ENCODE peak calls at places on chromosomes 12 and 14, in nine cellular contexts. X is astrocyte of the spinal cord, O is IMR-90, R is neural crest cell, Y is hepatic stellate cell, J is transverse colon, A is germinal center, H is NAMALWA, W is neuronal stem cell. U is an unnamed sample.

GRCh38 chr12:128818065-128819022 is 5.4 kb downstream of the SLC15A4 start:
- DNase-seq in X (peak), O (peak), R (no peak), Y (peak), J (no peak), A (no peak), H (peak), W (no peak), U (no peak)

GRCh38 chr14:75268638-75269550 is 9.7 kb upstream of the FOS start:
- DNase-seq in X (no peak), O (no peak), R (no peak), Y (no peak), J (no peak), A (no peak), H (no peak), W (no peak), U (no peak)

GRCh38 chr12:78674311-78675085 is 190.1 kb upstream of the SYT1 start:
- DNase-seq in X (peak), O (peak), R (no peak), Y (no peak), J (no peak), A (no peak), H (no peak), W (no peak), U (no peak)

GRCh38 chr14:103393687-103394626 is 8.7 kb downstream of the MARK3 start:
- DNase-seq in X (peak), O (peak), R (no peak), Y (peak), J (no peak), A (no peak), H (peak), W (no peak), U (no peak)

GRCh38 chr14:104460920-104461651 is 118.5 kb upstream of the C14orf180 start:
- DNase-seq in X (no peak), O (no peak), R (no peak), Y (no peak), J (no peak), A (no peak), H (no peak), W (peak), U (no peak)

GRCh38 chr12:54587315-54587821 is 1.1 kb downstream of the PPP1R1A start:
- DNase-seq in X (no peak), O (no peak), R (no peak), Y (no peak), J (no peak), A (no peak), H (no peak), W (no peak), U (no peak)

GRCh38 chr14:105475269-105475915 is 771 bp downstream of the CRIP2 start:
- DNase-seq in X (peak), O (peak), R (no peak), Y (peak), J (no peak), A (no peak), H (no peak), W (no peak), U (no peak)

GRCh38 chr12:6821674-6822433 is at the start of gene GPR162:
- DNase-seq in X (peak), O (peak), R (peak), Y (peak), J (peak), A (no peak), H (no peak), W (peak), U (no peak)

GRCh38 chr12:112322882-112323547 is 59.2 kb downstream of the HECTD4 start:
- DNase-seq in X (no peak), O (no peak), R (no peak), Y (no peak), J (no peak), A (no peak), H (no peak), W (no peak), U (no peak)

U was measured in CD8-positive, alpha-beta memory T cell.